ENCODE peak calls at places on chromosomes 4 and X, in seven cellular contexts. Y, R, D, P, M, S and T are unnamed samples.

GRCh38 chr4:89306486-89307184 is 965 bp downstream of the GPRIN3 start:
- DNase-seq in R (no peak), D (no peak), Y (peak; percentile 39), M (no peak), S (no peak), P (no peak), T (no peak)

GRCh38 chrX:20971250-20971649 is 403.0 kb upstream of the CNKSR2 start:
- DNase-seq in S (no peak), R (no peak), P (no peak), M (no peak), Y (no peak), D (no peak), T (peak; percentile 20)

GRCh38 chr4:82268050-82268825 is 105.6 kb downstream of the HNRNPD start:
- DNase-seq in S (peak; percentile 74), D (peak; percentile 37), M (peak; percentile 49), P (peak; percentile 60), R (peak; percentile 90), Y (peak; percentile 76), T (peak; percentile 62)

GRCh38 chr4:164221631-164222030 is 532.3 kb upstream of the SMIM31 start:
- DNase-seq in R (no peak), D (peak; percentile 17), M (no peak), S (no peak), P (no peak), Y (no peak), T (no peak)

GRCh38 chr4:101160792-101161592 is 186.3 kb downstream of the PPP3CA start:
- DNase-seq in P (no peak), D (no peak), S (no peak), R (no peak), Y (no peak), M (no peak), T (no peak)

GRCh38 chr4:152074573-152074972 is 313.8 kb upstream of the GATB start:
- DNase-seq in S (no peak), D (no peak), Y (no peak), M (no peak), R (no peak), P (no peak), T (no peak)

GRCh38 chrX:151701071-151701470 is 5.8 kb downstream of the PRRG3 start:
- DNase-seq in R (no peak), M (no peak), D (no peak), P (no peak), S (no peak), Y (no peak), T (no peak)

GRCh38 chr4:106079616-106080015 is 184.3 kb downstream of the NPNT start:
- DNase-seq in Y (no peak), P (no peak), R (no peak), S (no peak), D (no peak), M (no peak), T (no peak)

GRCh38 chrX:41293269-41293668 is 40.7 kb upstream of the DDX3X start:
- DNase-seq in M (no peak), Y (no peak), P (no peak), R (peak; percentile 21), D (no peak), S (no peak), T (no peak)

GRCh38 chr4:14441550-14441949 is 560.7 kb upstream of the CPEB2 start:
- DNase-seq in R (no peak), S (no peak), D (no peak), Y (no peak), M (no peak), P (no peak), T (no peak)

GRCh38 chr4:3122081-3122563 is 47.6 kb downstream of the HTT start:
- DNase-seq in M (no peak), D (peak; percentile 75), Y (no peak), S (no peak), R (no peak), P (peak; percentile 85), T (peak; percentile 70)

GRCh38 chrX:13693341-13693871 is 4.5 kb downstream of the RAB9A start:
- DNase-seq in Y (no peak), M (no peak), P (peak; percentile 20), S (no peak), R (no peak), D (no peak), T (no peak)

GRCh38 chrX:31126205-31126604 is 54.4 kb upstream of the FTHL17 start:
- DNase-seq in M (no peak), Y (no peak), R (no peak), P (peak; percentile 33), D (peak; percentile 64), S (no peak), T (peak; percentile 75)

GRCh38 chr4:135508006-135508714 is 1306.6 kb upstream of the PABPC4L start:
- DNase-seq in M (no peak), P (peak; percentile 58), R (no peak), Y (no peak), D (peak; percentile 62), S (no peak), T (no peak)

GRCh38 chr4:172649143-172649542 is 519.5 kb upstream of the GALNT7 start:
- DNase-seq in S (no peak), Y (no peak), M (no peak), P (no peak), R (no peak), D (no peak), T (no peak)

GRCh38 chr4:183343730-183344129 is 21.5 kb upstream of the CLDN24 start:
- DNase-seq in M (no peak), S (no peak), R (no peak), D (no peak), P (no peak), Y (no peak), T (no peak)

GRCh38 chrX:155216940-155217450 is 735 bp downstream of the VBP1 start:
- DNase-seq in P (no peak), M (no peak), Y (no peak), S (no peak), R (no peak), D (no peak), T (peak; percentile 3)

GRCh38 chr4:110904435-110905050 is 281.7 kb upstream of the PITX2 start:
- DNase-seq in R (no peak), Y (no peak), P (peak; percentile 13), D (peak; percentile 18), S (no peak), M (no peak), T (no peak)

GRCh38 chr4:26094076-26094475 is 180.1 kb downstream of the SMIM20 start:
- DNase-seq in P (no peak), S (no peak), D (no peak), R (no peak), Y (no peak), M (no peak), T (no peak)

GRCh38 chrX:21770631-21771321 is 12.9 kb upstream of the SMPX start:
- DNase-seq in R (no peak), P (no peak), Y (no peak), D (peak; percentile 36), S (no peak), M (no peak), T (no peak)

GRCh38 chr4:5361968-5362367 is 310.7 kb downstream of the STK32B start:
- DNase-seq in S (no peak), M (no peak), D (peak; percentile 7), P (peak; percentile 46), R (no peak), Y (no peak), T (no peak)

GRCh38 chr4:94559351-94559806 is 107.6 kb downstream of the PDLIM5 start:
- DNase-seq in S (no peak), R (no peak), Y (no peak), P (peak; percentile 48), D (no peak), M (no peak), T (peak; percentile 56)

GRCh38 chrX:44828008-44828605 is 15.7 kb upstream of the DUSP21 start:
- DNase-seq in P (peak; percentile 79), D (peak; percentile 83), Y (no peak), S (peak; percentile 61), R (no peak), M (no peak), T (peak; percentile 69)

GRCh38 chr4:151004222-151004621 is 10.9 kb downstream of the LRBA start:
- DNase-seq in M (no peak), S (no peak), D (peak; percentile 84), P (peak; percentile 25), Y (no peak), R (no peak), T (peak; percentile 3)

GRCh38 chr4:72577211-72577610 is 8.2 kb upstream of the ADAMTS3 start:
- DNase-seq in P (no peak), D (no peak), Y (no peak), M (no peak), S (no peak), R (no peak), T (no peak)

GRCh38 chr4:72119946-72120345 is 88.1 kb downstream of the NPFFR2 start:
- DNase-seq in D (peak; percentile 9), S (no peak), Y (no peak), P (no peak), R (no peak), M (no peak), T (no peak)

GRCh38 chr4:40976343-40976742 is 226.6 kb downstream of the NSUN7 start:
- DNase-seq in M (peak; percentile 25), D (peak; percentile 66), Y (no peak), R (peak; percentile 74), S (peak; percentile 62), P (peak; percentile 74), T (peak; percentile 66)

GRCh38 chrX:107716045-107716684 is 59.4 kb downstream of the TSC22D3 start:
- DNase-seq in Y (peak; percentile 79), P (peak; percentile 48), S (peak; percentile 56), D (no peak), R (no peak), M (peak; percentile 28), T (peak; percentile 23)

GRCh38 chr4:37365888-37366287 is 121.3 kb downstream of the NWD2 start:
- DNase-seq in S (no peak), Y (no peak), M (no peak), D (peak; percentile 8), R (peak; percentile 44), P (no peak), T (no peak)

GRCh38 chr4:74056858-74057562 is 18.5 kb upstream of the CXCL3 start:
- DNase-seq in P (peak; percentile 89), S (no peak), R (peak; percentile 27), D (peak; percentile 66), M (no peak), Y (no peak), T (peak; percentile 89)

GRCh38 chr4:8325284-8325973 is 55.9 kb downstream of the HTRA3 start:
- DNase-seq in S (peak; percentile 22), M (no peak), D (no peak), P (no peak), R (no peak), Y (no peak), T (no peak)

GRCh38 chr4:10119263-10119662 is 2.7 kb upstream of the WDR1 start:
- DNase-seq in S (no peak), D (no peak), R (no peak), M (no peak), P (no peak), Y (no peak), T (no peak)

GRCh38 chrX:16870861-16871584 is 861 bp upstream of the RBBP7 start:
- DNase-seq in M (no peak), Y (peak; percentile 83), R (peak; percentile 46), S (peak; percentile 64), D (no peak), P (no peak), T (peak; percentile 19)

GRCh38 chrX:57573754-57574153 is 18.1 kb upstream of the ZXDB start:
- DNase-seq in R (peak; percentile 42), S (no peak), M (no peak), D (no peak), Y (peak; percentile 9), P (peak; percentile 29), T (no peak)